ENCODE peak calls at places on chromosomes 7 and 10, in six cellular contexts. W is uterus, D is ascending aorta, N is heart left ventricle, J is GM23338, Z is right lobe of liver. T is an unnamed sample.

GRCh38 chr10:112080284-112080683 is 103.3 kb downstream of the GPAM start:
- DNase-seq in W (no peak), D (no peak), N (no peak), J (peak; percentile 12), Z (no peak), T (no peak)

GRCh38 chr10:3419719-3420495 is 247.3 kb upstream of the PITRM1 start:
- DNase-seq in W (no peak), D (no peak), N (no peak), J (no peak), Z (no peak), T (no peak)

GRCh38 chr7:37535841-37536240 is 87.2 kb upstream of the ELMO1 start:
- DNase-seq in W (no peak), D (no peak), N (no peak), J (no peak), Z (no peak), T (no peak)

GRCh38 chr10:119259345-119259744 is 52.0 kb downstream of the GRK5 start:
- DNase-seq in W (no peak), D (no peak), N (peak; percentile 15), J (no peak), Z (no peak), T (no peak)

GRCh38 chr10:73810358-73810734 is 1.1 kb downstream of the NDST2 start:
- DNase-seq in W (no peak), D (no peak), N (no peak), J (no peak), Z (no peak), T (no peak)

GRCh38 chr7:1874522-1875389 is 204.7 kb downstream of the ELFN1 start:
- DNase-seq in W (no peak), D (no peak), N (no peak), J (no peak), Z (no peak), T (no peak)

GRCh38 chr7:112272921-112273561 is 66.5 kb downstream of the ZNF277 start:
- DNase-seq in W (no peak), D (no peak), N (peak; percentile 27), J (peak; percentile 28), Z (peak; percentile 57), T (no peak)

GRCh38 chr10:86538547-86538946 is 17.0 kb upstream of the WAPL start:
- DNase-seq in W (no peak), D (no peak), N (no peak), J (no peak), Z (no peak), T (no peak)

GRCh38 chr10:83908987-83909386 is 230.3 kb upstream of the GHITM start:
- DNase-seq in W (no peak), D (no peak), N (no peak), J (no peak), Z (no peak), T (no peak)

GRCh38 chr7:152761116-152761748 is 1.7 kb downstream of the ACTR3B start:
- DNase-seq in W (no peak), D (no peak), N (no peak), J (no peak), Z (no peak), T (no peak)

GRCh38 chr10:14648042-14648765 is 126.5 kb downstream of the FAM107B start:
- DNase-seq in W (peak; percentile 79), D (peak; percentile 89), N (peak; percentile 70), J (peak; percentile 62), Z (peak; percentile 57), T (peak; percentile 56)

GRCh38 chr7:116726149-116726548 is 54.2 kb downstream of the MET start:
- DNase-seq in W (no peak), D (no peak), N (no peak), J (no peak), Z (no peak), T (no peak)

GRCh38 chr7:108717771-108718170 is 148.1 kb downstream of the DNAJB9 start:
- DNase-seq in W (no peak), D (no peak), N (no peak), J (no peak), Z (no peak), T (no peak)

GRCh38 chr7:4189151-4189570 is 492.9 kb upstream of the FOXK1 start:
- DNase-seq in W (peak; percentile 91), D (peak; percentile 87), N (peak; percentile 91), J (no peak), Z (peak; percentile 72), T (peak; percentile 68)

GRCh38 chr10:30062090-30062489 is 2.7 kb upstream of the JCAD start:
- DNase-seq in W (no peak), D (no peak), N (no peak), J (no peak), Z (no peak), T (no peak)

GRCh38 chr7:103381280-103382061 is 34.0 kb downstream of the PSMC2 start:
- DNase-seq in W (no peak), D (no peak), N (no peak), J (no peak), Z (no peak), T (no peak)

GRCh38 chr10:16910795-16911164 is 93.6 kb upstream of the RSU1 start:
- DNase-seq in W (no peak), D (no peak), N (no peak), J (no peak), Z (no peak), T (no peak)

GRCh38 chr10:117405730-117406129 is 30.5 kb upstream of the PDZD8 start:
- DNase-seq in W (no peak), D (no peak), N (no peak), J (no peak), Z (no peak), T (no peak)

GRCh38 chr10:3902809-3903410 is 117.9 kb upstream of the KLF6 start:
- DNase-seq in W (no peak), D (no peak), N (no peak), J (no peak), Z (no peak), T (no peak)

GRCh38 chr7:29748286-29749099 is 57.8 kb upstream of the WIPF3 start:
- DNase-seq in W (no peak), D (no peak), N (no peak), J (peak; percentile 77), Z (no peak), T (no peak)

GRCh38 chr10:73207883-73208282 is 39.2 kb downstream of the DNAJC9 start:
- DNase-seq in W (no peak), D (no peak), N (peak; percentile 33), J (no peak), Z (no peak), T (no peak)

GRCh38 chr10:52019656-52020055 is 294.4 kb upstream of the DKK1 start:
- DNase-seq in W (no peak), D (no peak), N (no peak), J (no peak), Z (no peak), T (no peak)

GRCh38 chr10:929965-930364 is 1.5 kb downstream of the LARP4B start:
- DNase-seq in W (no peak), D (no peak), N (no peak), J (no peak), Z (no peak), T (no peak)

GRCh38 chr7:36904802-36905201 is 180.5 kb upstream of the AOAH start:
- DNase-seq in W (no peak), D (no peak), N (no peak), J (no peak), Z (no peak), T (no peak)

DNA sequence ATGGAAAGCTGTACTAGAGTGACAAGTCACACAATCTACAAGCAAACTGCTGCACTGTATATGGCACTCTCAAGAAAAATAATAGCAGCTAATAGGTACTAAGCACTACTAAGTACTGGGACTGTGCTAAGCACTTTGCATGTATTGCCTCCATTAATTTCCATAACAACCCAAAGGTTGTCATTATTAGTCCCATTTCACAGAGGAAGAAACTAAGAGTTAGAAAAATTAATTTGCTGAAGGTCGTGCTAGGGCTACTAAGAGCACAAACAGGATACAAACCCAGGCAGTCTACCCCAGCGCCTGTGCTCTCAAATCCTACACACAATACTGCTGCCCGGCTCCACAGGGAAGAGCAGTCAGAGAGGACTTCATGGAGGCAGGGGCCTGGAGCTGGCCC is 51.7 kb downstream of the DLG5 start:
- DNase-seq in W (no peak), D (no peak), N (no peak), J (no peak), Z (no peak), T (no peak)
- H3K27ac ChIP-seq in W (peak overlapping the region; percentile 75), D (no peak overlapping the region), N (no peak overlapping the region), J (no peak overlapping the region), Z (no peak overlapping the region), T (no peak overlapping the region)

GRCh38 chr10:132322621-132323048 is 9.4 kb upstream of the LRRC27 start:
- DNase-seq in W (no peak), D (no peak), N (no peak), J (peak; percentile 28), Z (no peak), T (no peak)
- H3K27ac ChIP-seq in W (no peak overlapping the region), D (no peak overlapping the region), N (no peak overlapping the region), J (no peak overlapping the region), Z (no peak overlapping the region), T (no peak overlapping the region)

DNA sequence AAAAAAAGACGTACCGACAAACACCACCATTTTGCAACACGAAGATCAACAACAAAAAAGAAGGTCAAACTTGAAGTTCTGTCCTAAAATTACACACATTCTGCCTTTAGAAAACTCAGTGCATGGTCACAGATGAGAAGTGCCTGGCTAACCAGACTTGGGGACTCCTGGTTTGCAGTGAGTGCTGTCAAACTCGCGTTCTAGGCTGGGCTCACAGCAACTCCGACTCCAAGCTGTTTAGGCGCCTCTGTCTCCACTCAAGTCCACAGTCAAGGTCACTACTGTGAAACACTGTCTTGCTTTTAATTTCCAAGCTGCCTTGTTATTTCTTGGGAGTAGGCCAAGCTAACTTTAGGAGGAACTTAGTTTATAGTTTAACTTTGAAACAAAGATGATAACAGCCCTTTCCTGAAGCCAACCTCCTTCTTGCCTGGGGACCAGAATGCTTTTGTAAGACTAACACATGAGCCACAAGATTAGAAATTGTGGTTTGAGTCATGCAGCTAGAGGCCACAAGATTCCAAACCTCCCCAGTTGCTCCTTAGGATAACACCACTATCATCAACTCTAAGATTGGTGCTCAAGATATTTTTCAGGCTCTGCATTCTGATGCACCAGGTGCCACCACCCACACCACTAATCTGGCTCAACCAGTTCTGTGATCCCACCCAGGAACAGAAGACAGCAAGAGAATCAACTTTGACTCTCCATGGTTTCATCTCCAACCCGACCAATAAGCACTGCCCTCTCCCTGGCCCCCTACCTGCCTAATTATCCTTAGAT is 1.1 kb upstream of the DNAAF5 start:
- DNase-seq in W (no peak), D (no peak), N (no peak), J (no peak), Z (no peak), T (no peak)
- H3K27ac ChIP-seq in W (no peak overlapping the region), D (no peak overlapping the region), N (no peak overlapping the region), J (no peak overlapping the region), Z (no peak overlapping the region), T (no peak overlapping the region)

DNA sequence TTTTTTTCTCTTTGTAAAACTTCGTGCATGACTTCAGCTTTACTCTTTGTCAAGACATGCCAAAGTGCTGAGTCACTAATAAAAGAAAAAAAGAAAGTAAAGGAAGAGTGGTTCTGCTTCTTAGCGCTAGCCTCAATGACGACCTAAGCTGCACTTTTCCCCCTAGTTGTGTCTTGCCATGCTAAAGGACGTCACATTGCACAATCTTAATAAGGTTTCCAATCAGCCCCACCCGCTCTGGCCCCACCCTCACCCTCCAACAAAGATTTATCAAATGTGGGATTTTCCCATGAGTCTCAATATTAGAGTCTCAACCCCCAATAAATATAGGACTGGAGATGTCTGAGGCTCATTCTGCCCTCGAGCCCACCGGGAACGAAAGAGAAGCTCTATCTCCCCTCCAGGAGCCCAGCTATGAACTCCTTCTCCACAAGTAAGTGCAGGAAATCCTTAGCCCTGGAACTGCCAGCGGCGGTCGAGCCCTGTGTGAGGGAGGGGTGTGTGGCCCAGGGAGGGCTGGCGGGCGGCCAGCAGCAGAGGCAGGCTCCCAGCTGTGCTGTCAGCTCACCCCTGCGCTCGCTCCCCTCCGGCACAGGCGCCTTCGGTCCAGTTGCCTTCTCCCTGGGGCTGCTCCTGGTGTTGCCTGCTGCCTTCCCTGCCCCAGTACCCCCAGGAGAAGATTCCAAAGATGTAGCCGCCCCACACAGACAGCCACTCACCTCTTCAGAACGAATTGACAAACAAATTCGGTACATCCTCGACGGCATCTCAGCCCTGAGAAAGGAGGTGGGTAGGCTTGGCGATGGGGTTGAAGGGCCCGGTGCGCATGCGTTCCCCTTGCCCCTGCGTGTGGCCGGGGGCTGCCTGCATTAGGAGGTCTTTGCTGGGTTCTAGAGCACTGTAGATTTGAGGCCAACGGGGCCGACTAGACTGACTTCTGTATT is at the start of gene IL6:
- DNase-seq in W (peak; percentile 85), D (peak; percentile 87), N (peak; percentile 91), J (peak; percentile 61), Z (peak; percentile 65), T (no peak)
- H3K27ac ChIP-seq in W (peak within 1 kb of the TSS; percentile 66), D (peak within 1 kb of the TSS; percentile 83), N (peak within 1 kb of the TSS; percentile 56), J (no peak within 1 kb of the TSS), Z (no peak within 1 kb of the TSS), T (peak within 1 kb of the TSS; percentile 45)

T was measured in thoracic aorta.